ENCODE peak calls at places on chromosome 17, in ten cellular contexts. L, R, K, D, G, T, M, C, X and U are unnamed samples.

GRCh38 chr17:14471052-14471451 is 170.2 kb downstream of the HS3ST3B1 start:
- DNase-seq in L (peak; percentile 89), R (no peak), K (peak; percentile 14), D (no peak), G (no peak), T (no peak), M (no peak), C (no peak), X (no peak), U (no peak)

GRCh38 chr17:66582373-66583111 is 252.4 kb upstream of the CACNG5 start:
- DNase-seq in L (no peak), R (no peak), K (no peak), D (no peak), G (no peak), T (no peak), M (no peak), C (no peak), X (no peak), U (no peak)

GRCh38 chr17:46898860-46899259 is 24.1 kb upstream of the GOSR2 start:
- DNase-seq in L (no peak), R (no peak), K (no peak), D (no peak), G (no peak), T (no peak), M (no peak), C (no peak), X (no peak), U (no peak)

GRCh38 chr17:39665642-39666221 is 583 bp downstream of the TCAP start:
- DNase-seq in L (no peak), R (no peak), K (no peak), D (no peak), G (no peak), T (no peak), M (peak; percentile 71), C (no peak), X (no peak), U (no peak)

GRCh38 chr17:81510524-81510797 is 2.1 kb downstream of the ACTG1 start:
- DNase-seq in L (peak; percentile 23), R (no peak), K (no peak), D (no peak), G (no peak), T (no peak), M (no peak), C (no peak), X (no peak), U (no peak)

GRCh38 chr17:47192549-47192948 is 3.5 kb upstream of the CDC27 start:
- DNase-seq in L (peak; percentile 10), R (no peak), K (no peak), D (no peak), G (no peak), T (peak; percentile 26), M (no peak), C (no peak), X (no peak), U (no peak)

GRCh38 chr17:3983945-3984484 is 19.8 kb upstream of the ATP2A3 start:
- DNase-seq in L (peak; percentile 58), R (no peak), K (no peak), D (no peak), G (no peak), T (no peak), M (peak; percentile 79), C (no peak), X (no peak), U (no peak)

GRCh38 chr17:35588196-35588920 is 1.2 kb downstream of the AP2B1 start:
- DNase-seq in L (peak; percentile 85), R (no peak), K (peak; percentile 83), D (no peak), G (no peak), T (peak; percentile 66), M (no peak), C (no peak), X (no peak), U (no peak)

GRCh38 chr17:79176792-79177601 is 102.4 kb downstream of the ENGASE start:
- DNase-seq in L (no peak), R (no peak), K (no peak), D (no peak), G (no peak), T (no peak), M (no peak), C (no peak), X (no peak), U (no peak)

GRCh38 chr17:48012151-48012520 is 25.5 kb downstream of the COPZ2 start:
- DNase-seq in L (peak; percentile 37), R (no peak), K (no peak), D (peak; percentile 86), G (peak; percentile 26), T (peak; percentile 76), M (peak; percentile 73), C (peak; percentile 36), X (no peak), U (no peak)

GRCh38 chr17:18963126-18964017 is 11.4 kb downstream of the SLC5A10 start:
- DNase-seq in L (no peak), R (no peak), K (no peak), D (no peak), G (no peak), T (no peak), M (peak; percentile 52), C (no peak), X (no peak), U (no peak)

GRCh38 chr17:3935140-3935542 is 18.9 kb upstream of the P2RX1 start:
- DNase-seq in L (peak; percentile 86), R (no peak), K (peak; percentile 16), D (peak; percentile 80), G (peak; percentile 68), T (peak; percentile 45), M (no peak), C (no peak), X (no peak), U (no peak)

GRCh38 chr17:34780438-34780837 is 180.8 kb downstream of the CCT6B start:
- DNase-seq in L (no peak), R (no peak), K (no peak), D (no peak), G (no peak), T (no peak), M (no peak), C (no peak), X (no peak), U (no peak)

GRCh38 chr17:76710863-76711611 is at the start of gene MXRA7:
- DNase-seq in L (peak; percentile 60), R (peak; percentile 65), K (no peak), D (peak; percentile 85), G (peak; percentile 81), T (peak; percentile 24), M (peak; percentile 86), C (peak; percentile 51), X (peak; percentile 50), U (peak; percentile 45)

GRCh38 chr17:78600181-78600651 is 23.0 kb upstream of the DNAH17 start:
- DNase-seq in L (no peak), R (no peak), K (no peak), D (no peak), G (no peak), T (no peak), M (peak; percentile 61), C (no peak), X (no peak), U (no peak)

GRCh38 chr17:76723812-76724211 is 2.6 kb downstream of the JMJD6 start:
- DNase-seq in L (no peak), R (no peak), K (no peak), D (no peak), G (no peak), T (no peak), M (no peak), C (no peak), X (no peak), U (no peak)

GRCh38 chr17:43940630-43941029 is 1.6 kb downstream of the PPY start:
- DNase-seq in L (peak; percentile 52), R (no peak), K (peak; percentile 17), D (peak; percentile 83), G (no peak), T (no peak), M (no peak), C (no peak), X (no peak), U (no peak)

GRCh38 chr17:17751996-17752821 is 71.0 kb downstream of the RAI1 start:
- DNase-seq in L (peak; percentile 96), R (peak; percentile 95), K (peak; percentile 77), D (peak; percentile 98), G (peak; percentile 95), T (peak; percentile 96), M (peak; percentile 98), C (peak; percentile 96), X (peak; percentile 95), U (peak; percentile 90)

GRCh38 chr17:74827800-74828199 is 31.9 kb downstream of the GRIN2C start:
- DNase-seq in L (no peak), R (no peak), K (no peak), D (no peak), G (no peak), T (no peak), M (no peak), C (no peak), X (no peak), U (no peak)

GRCh38 chr17:48441231-48441711 is 11.3 kb upstream of the SKAP1 start:
- DNase-seq in L (no peak), R (no peak), K (no peak), D (no peak), G (no peak), T (peak; percentile 95), M (no peak), C (no peak), X (no peak), U (no peak)

GRCh38 chr17:40915199-40915661 is 22.2 kb downstream of the KRT23 start:
- DNase-seq in L (peak; percentile 95), R (no peak), K (peak; percentile 100), D (no peak), G (no peak), T (no peak), M (no peak), C (no peak), X (no peak), U (no peak)

GRCh38 chr17:81448960-81449359 is 53.7 kb downstream of the BAHCC1 start:
- DNase-seq in L (no peak), R (no peak), K (no peak), D (no peak), G (no peak), T (no peak), M (no peak), C (no peak), X (no peak), U (no peak)

GRCh38 chr17:45143767-45144198 is 4.5 kb upstream of the HEXIM1 start:
- DNase-seq in L (peak; percentile 85), R (peak; percentile 88), K (no peak), D (no peak), G (peak; percentile 92), T (no peak), M (peak; percentile 93), C (no peak), X (peak; percentile 32), U (peak; percentile 60)

GRCh38 chr17:81840826-81841778 is 6.3 kb upstream of the PPP1R27 start:
- DNase-seq in L (no peak), R (no peak), K (no peak), D (no peak), G (peak; percentile 50), T (no peak), M (no peak), C (no peak), X (no peak), U (no peak)

GRCh38 chr17:58325289-58325726 is 3.3 kb downstream of the TSPOAP1 start:
- DNase-seq in L (no peak), R (no peak), K (no peak), D (peak; percentile 74), G (no peak), T (no peak), M (peak; percentile 34), C (no peak), X (no peak), U (no peak)

GRCh38 chr17:58110012-58110411 is 26.8 kb downstream of the DYNLL2 start:
- DNase-seq in L (no peak), R (no peak), K (no peak), D (no peak), G (no peak), T (no peak), M (no peak), C (no peak), X (no peak), U (no peak)

GRCh38 chr17:81194941-81195901 is 27.5 kb downstream of the CEP131 start:
- DNase-seq in L (no peak), R (no peak), K (no peak), D (no peak), G (peak; percentile 79), T (no peak), M (peak; percentile 79), C (no peak), X (no peak), U (no peak)